ENCODE peak calls at places on chromosomes 2 and 18, in five cellular contexts. One of them, this sample, is unnamed.

GRCh38 chr2:113219889-113220641 is 46.3 kb downstream of the PSD4 start:
- DNase-seq in lung: peak; percentile 62
- DNase-seq in ecto neural progenitor cell: no peak
- DNase-seq in KBM-7: peak; percentile 62
- DNase-seq in GM23248: peak; percentile 73
- DNase-seq in this sample: no peak

GRCh38 chr2:127707890-127708648 is 6.8 kb downstream of the SFT2D3 start:
- DNase-seq in lung: peak; percentile 47
- DNase-seq in ecto neural progenitor cell: no peak
- DNase-seq in KBM-7: no peak
- DNase-seq in GM23248: no peak
- DNase-seq in this sample: no peak

GRCh38 chr2:15378148-15378908 is 182.8 kb downstream of the NBAS start:
- DNase-seq in lung: no peak
- DNase-seq in ecto neural progenitor cell: no peak
- DNase-seq in KBM-7: no peak
- DNase-seq in GM23248: no peak
- DNase-seq in this sample: peak; percentile 12

GRCh38 chr2:214322662-214323061 is 88.2 kb upstream of the VWC2L start:
- DNase-seq in lung: no peak
- DNase-seq in ecto neural progenitor cell: no peak
- DNase-seq in KBM-7: no peak
- DNase-seq in GM23248: peak; percentile 73
- DNase-seq in this sample: no peak

GRCh38 chr2:47065771-47066380 is 89.2 kb downstream of the STPG4 start:
- DNase-seq in lung: no peak
- DNase-seq in ecto neural progenitor cell: no peak
- DNase-seq in KBM-7: no peak
- DNase-seq in GM23248: peak; percentile 94
- DNase-seq in this sample: no peak

GRCh38 chr2:240343548-240343947 is 91.9 kb upstream of the GPC1 start:
- DNase-seq in lung: no peak
- DNase-seq in ecto neural progenitor cell: no peak
- DNase-seq in KBM-7: no peak
- DNase-seq in GM23248: no peak
- DNase-seq in this sample: no peak

GRCh38 chr2:20093263-20094141 is 42.1 kb upstream of the LAPTM4A start:
- DNase-seq in lung: no peak
- DNase-seq in ecto neural progenitor cell: peak; percentile 73
- DNase-seq in KBM-7: peak; percentile 52
- DNase-seq in GM23248: peak; percentile 90
- DNase-seq in this sample: no peak

GRCh38 chr2:75157435-75157834 is 41.9 kb downstream of the TACR1 start:
- DNase-seq in lung: no peak
- DNase-seq in ecto neural progenitor cell: no peak
- DNase-seq in KBM-7: no peak
- DNase-seq in GM23248: peak; percentile 30
- DNase-seq in this sample: peak; percentile 62

GRCh38 chr2:9287400-9288059 is 80.9 kb downstream of the ASAP2 start:
- DNase-seq in lung: no peak
- DNase-seq in ecto neural progenitor cell: no peak
- DNase-seq in KBM-7: no peak
- DNase-seq in GM23248: peak; percentile 99
- DNase-seq in this sample: no peak

GRCh38 chr2:168116448-168116847 is 130.9 kb downstream of the STK39 start:
- DNase-seq in lung: no peak
- DNase-seq in ecto neural progenitor cell: no peak
- DNase-seq in KBM-7: no peak
- DNase-seq in GM23248: peak; percentile 7
- DNase-seq in this sample: no peak

GRCh38 chr18:71233177-71233576 is 944.3 kb downstream of the SOCS6 start:
- DNase-seq in lung: no peak
- DNase-seq in ecto neural progenitor cell: no peak
- DNase-seq in KBM-7: no peak
- DNase-seq in GM23248: no peak
- DNase-seq in this sample: no peak

GRCh38 chr2:225282858-225283693 is 116.4 kb upstream of the NYAP2 start:
- DNase-seq in lung: no peak
- DNase-seq in ecto neural progenitor cell: no peak
- DNase-seq in KBM-7: peak; percentile 15
- DNase-seq in GM23248: peak; percentile 38
- DNase-seq in this sample: peak; percentile 25

GRCh38 chr2:65722028-65722427 is 289.6 kb upstream of the SPRED2 start:
- DNase-seq in lung: peak; percentile 34
- DNase-seq in ecto neural progenitor cell: peak; percentile 72
- DNase-seq in KBM-7: peak; percentile 2
- DNase-seq in GM23248: peak; percentile 5
- DNase-seq in this sample: no peak

GRCh38 chr2:219644801-219645480 is 17.5 kb downstream of the SLC4A3 start:
- DNase-seq in lung: peak; percentile 72
- DNase-seq in ecto neural progenitor cell: no peak
- DNase-seq in KBM-7: no peak
- DNase-seq in GM23248: no peak
- DNase-seq in this sample: no peak

GRCh38 chr2:9765611-9766531 is 77.4 kb upstream of the TAF1B start:
- DNase-seq in lung: no peak
- DNase-seq in ecto neural progenitor cell: no peak
- DNase-seq in KBM-7: no peak
- DNase-seq in GM23248: peak; percentile 40
- DNase-seq in this sample: no peak

GRCh38 chr2:24409700-24410556 is 49.6 kb upstream of the ITSN2 start:
- DNase-seq in lung: peak; percentile 29
- DNase-seq in ecto neural progenitor cell: no peak
- DNase-seq in KBM-7: peak; percentile 81
- DNase-seq in GM23248: peak; percentile 82
- DNase-seq in this sample: peak; percentile 78

GRCh38 chr2:109226612-109227011 is 97.6 kb downstream of the SH3RF3 start:
- DNase-seq in lung: no peak
- DNase-seq in ecto neural progenitor cell: no peak
- DNase-seq in KBM-7: no peak
- DNase-seq in GM23248: no peak
- DNase-seq in this sample: no peak

GRCh38 chr2:231512222-231512621 is 18.0 kb downstream of the NMUR1 start:
- DNase-seq in lung: no peak
- DNase-seq in ecto neural progenitor cell: no peak
- DNase-seq in KBM-7: no peak
- DNase-seq in GM23248: no peak
- DNase-seq in this sample: no peak

GRCh38 chr2:17935242-17935885 is 56.9 kb downstream of the KCNS3 start:
- DNase-seq in lung: no peak
- DNase-seq in ecto neural progenitor cell: no peak
- DNase-seq in KBM-7: no peak
- DNase-seq in GM23248: no peak
- DNase-seq in this sample: no peak

GRCh38 chr18:3177902-3178687 is 41.7 kb downstream of the MYOM1 start:
- DNase-seq in lung: peak; percentile 65
- DNase-seq in ecto neural progenitor cell: no peak
- DNase-seq in KBM-7: peak; percentile 97
- DNase-seq in GM23248: no peak
- DNase-seq in this sample: peak; percentile 78

GRCh38 chr18:10453885-10454772 is at the start of gene APCDD1:
- DNase-seq in lung: peak; percentile 67
- DNase-seq in ecto neural progenitor cell: peak; percentile 90
- DNase-seq in KBM-7: no peak
- DNase-seq in GM23248: peak; percentile 55
- DNase-seq in this sample: peak; percentile 57

GRCh38 chr2:1612391-1613077 is 131.8 kb downstream of the PXDN start:
- DNase-seq in lung: no peak
- DNase-seq in ecto neural progenitor cell: no peak
- DNase-seq in KBM-7: no peak
- DNase-seq in GM23248: no peak
- DNase-seq in this sample: no peak

GRCh38 chr18:6219116-6219717 is 195.5 kb downstream of the L3MBTL4 start:
- DNase-seq in lung: no peak
- DNase-seq in ecto neural progenitor cell: peak; percentile 80
- DNase-seq in KBM-7: peak; percentile 35
- DNase-seq in GM23248: peak; percentile 72
- DNase-seq in this sample: no peak

GRCh38 chr2:39872748-39873147 is 93.7 kb upstream of the THUMPD2 start:
- DNase-seq in lung: no peak
- DNase-seq in ecto neural progenitor cell: no peak
- DNase-seq in KBM-7: no peak
- DNase-seq in GM23248: no peak
- DNase-seq in this sample: no peak

GRCh38 chr2:105748564-105748963 is 3.9 kb downstream of the NCK2 start:
- DNase-seq in lung: no peak
- DNase-seq in ecto neural progenitor cell: no peak
- DNase-seq in KBM-7: no peak
- DNase-seq in GM23248: no peak
- DNase-seq in this sample: no peak

GRCh38 chr18:23547806-23548205 is 38.5 kb downstream of the NPC1 start:
- DNase-seq in lung: no peak
- DNase-seq in ecto neural progenitor cell: no peak
- DNase-seq in KBM-7: no peak
- DNase-seq in GM23248: peak; percentile 76
- DNase-seq in this sample: no peak

GRCh38 chr2:207928079-207928478 is 97.2 kb downstream of the PLEKHM3 start:
- DNase-seq in lung: no peak
- DNase-seq in ecto neural progenitor cell: no peak
- DNase-seq in KBM-7: no peak
- DNase-seq in GM23248: peak; percentile 36
- DNase-seq in this sample: no peak